ENCODE peak calls at places on chromosomes 13 and 19, in ten cellular contexts. U, V, I, K, D, R, L, S, P and Y are unnamed samples.

GRCh38 chr13:45932172-45932571 is 80.6 kb upstream of the SIAH3 start:
- DNase-seq in R (no peak), K (no peak), S (no peak), I (no peak), U (no peak), D (no peak), P (no peak), V (no peak), L (no peak), Y (peak; percentile 8)

GRCh38 chr13:57425531-57425930 is 206.0 kb upstream of the PCDH17 start:
- DNase-seq in P (no peak), L (no peak), R (no peak), I (no peak), U (no peak), K (no peak), S (no peak), D (no peak), V (no peak), Y (no peak)

GRCh38 chr19:11091343-11092153 is 2.3 kb downstream of the LDLR start:
- DNase-seq in P (peak; percentile 77), S (peak; percentile 95), U (peak; percentile 87), I (no peak), R (peak; percentile 95), V (peak; percentile 56), D (peak; percentile 79), L (peak; percentile 80), K (peak; percentile 72), Y (peak; percentile 93)

GRCh38 chr19:41546386-41546789 is 29.6 kb upstream of the CEACAM21 start:
- DNase-seq in L (no peak), R (no peak), I (no peak), U (no peak), V (no peak), S (no peak), P (no peak), K (peak; percentile 60), D (peak; percentile 58), Y (no peak)

GRCh38 chr13:66803759-66804456 is 426.2 kb downstream of the PCDH9 start:
- DNase-seq in K (no peak), L (no peak), P (no peak), D (no peak), U (no peak), V (no peak), R (no peak), I (no peak), S (no peak), Y (no peak)

GRCh38 chr13:33140161-33140560 is 123.9 kb downstream of the KL start:
- DNase-seq in D (no peak), S (no peak), P (no peak), U (no peak), I (peak; percentile 71), K (no peak), R (no peak), L (no peak), V (no peak), Y (no peak)

GRCh38 chr13:20197361-20197834 is 4.7 kb upstream of the GJB2 start:
- DNase-seq in R (peak; percentile 54), D (no peak), S (no peak), P (peak; percentile 10), U (no peak), K (no peak), V (peak; percentile 53), L (no peak), I (peak; percentile 59), Y (no peak)

GRCh38 chr13:27839809-27840467 is 47.7 kb downstream of the GSX1 start:
- DNase-seq in P (no peak), L (no peak), I (no peak), U (no peak), K (no peak), R (no peak), S (no peak), D (no peak), V (no peak), Y (no peak)

GRCh38 chr13:72652681-72653080 is 74.7 kb downstream of the MZT1 start:
- DNase-seq in R (peak; percentile 80), L (no peak), K (no peak), I (no peak), U (no peak), V (no peak), S (no peak), D (no peak), P (no peak), Y (no peak)

GRCh38 chr13:97982286-97982685 is 28.8 kb downstream of the IPO5 start:
- DNase-seq in P (no peak), S (no peak), K (no peak), R (peak; percentile 64), U (no peak), L (no peak), V (no peak), D (no peak), I (no peak), Y (no peak)

GRCh38 chr19:39135701-39136100 is 10.1 kb downstream of the PAK4 start:
- DNase-seq in V (no peak), P (no peak), L (no peak), S (no peak), I (peak; percentile 11), R (no peak), D (no peak), U (no peak), K (no peak), Y (no peak)
- H3K4me1 ChIP-seq in V (peaks cover 76% of the 10 kb centered on the region), P (peaks cover 66% of the 10 kb centered on the region), L (peaks cover 40% of the 10 kb centered on the region), S (peaks cover 18% of the 10 kb centered on the region), I (peaks cover 9% of the 10 kb centered on the region), R (peaks cover 19% of the 10 kb centered on the region), D (peaks cover 73% of the 10 kb centered on the region), U (peaks cover 76% of the 10 kb centered on the region), K (peaks cover 71% of the 10 kb centered on the region), Y (peaks cover 47% of the 10 kb centered on the region)

GRCh38 chr19:45995715-45996385 is 583 bp downstream of the CCDC61 start:
- DNase-seq in K (no peak), D (no peak), I (no peak), S (no peak), U (no peak), P (peak; percentile 60), R (no peak), L (no peak), V (no peak), Y (no peak)

GRCh38 chr19:45990113-45990728 is 5.0 kb upstream of the CCDC61 start:
- DNase-seq in K (no peak), I (no peak), U (no peak), R (no peak), D (no peak), S (no peak), V (no peak), P (no peak), L (no peak), Y (no peak)

GRCh38 chr19:45994989-45995714 is at the start of gene CCDC61:
- DNase-seq in I (peak; percentile 95), U (peak; percentile 98), R (peak; percentile 100), K (peak; percentile 93), L (peak; percentile 99), S (peak; percentile 99), D (peak; percentile 97), V (peak; percentile 100), P (peak; percentile 99), Y (peak; percentile 99)

GRCh38 chr19:45996933-45997332 is 1.7 kb downstream of the CCDC61 start:
- DNase-seq in U (no peak), K (no peak), L (no peak), D (no peak), V (no peak), I (no peak), S (no peak), P (no peak), R (no peak), Y (no peak)

GRCh38 chr19:45994456-45994988 is 745 bp upstream of the CCDC61 start:
- DNase-seq in V (peak; percentile 58), P (no peak), R (no peak), I (no peak), D (no peak), S (no peak), U (no peak), K (no peak), L (no peak), Y (no peak)
- H3K27ac ChIP-seq in V (peak overlapping the region; percentile 18), P (peak overlapping the region; percentile 26), R (no peak overlapping the region), I (peak overlapping the region; percentile 56), D (peak overlapping the region; percentile 9), S (no peak overlapping the region), U (no peak overlapping the region), K (no peak overlapping the region), L (no peak overlapping the region), Y (peak overlapping the region; percentile 35)

GRCh38 chr19:16416996-16417395 is 54.8 kb downstream of the EPS15L1 start:
- DNase-seq in K (no peak), D (no peak), I (no peak), P (no peak), L (no peak), V (no peak), S (no peak), U (no peak), R (no peak), Y (no peak)
- TF ChIP-seq POLR2AphosphoS5 in K (no peak), D (no peak), I (no peak), P (no peak), L (no peak), V (no peak), S (no peak), U (no peak), R (no peak), Y (no peak)

GRCh38 chr19:46861691-46862503 is 1.1 kb downstream of the ARHGAP35 start:
- DNase-seq in K (no peak), R (peak; percentile 33), P (peak; percentile 49), V (peak; percentile 43), D (peak; percentile 28), L (no peak), U (peak; percentile 69), I (no peak), S (no peak), Y (no peak)

GRCh38 chr19:46859637-46860124 is 1.1 kb upstream of the ARHGAP35 start:
- DNase-seq in V (no peak), P (peak; percentile 92), S (no peak), K (no peak), R (no peak), L (no peak), U (peak; percentile 93), D (peak; percentile 62), I (peak; percentile 58), Y (no peak)

GRCh38 chr19:46862504-46862835 is 1.7 kb downstream of the ARHGAP35 start:
- DNase-seq in V (no peak), I (no peak), L (no peak), U (peak; percentile 15), S (no peak), P (no peak), D (no peak), K (no peak), R (peak; percentile 35), Y (no peak)

GRCh38 chr19:46860125-46860845 is 512 bp upstream of the ARHGAP35 start:
- DNase-seq in P (peak; percentile 99), V (peak; percentile 99), S (peak; percentile 98), K (peak; percentile 98), L (peak; percentile 98), U (peak; percentile 99), I (peak; percentile 90), D (peak; percentile 98), R (peak; percentile 99), Y (peak; percentile 99)

DNA sequence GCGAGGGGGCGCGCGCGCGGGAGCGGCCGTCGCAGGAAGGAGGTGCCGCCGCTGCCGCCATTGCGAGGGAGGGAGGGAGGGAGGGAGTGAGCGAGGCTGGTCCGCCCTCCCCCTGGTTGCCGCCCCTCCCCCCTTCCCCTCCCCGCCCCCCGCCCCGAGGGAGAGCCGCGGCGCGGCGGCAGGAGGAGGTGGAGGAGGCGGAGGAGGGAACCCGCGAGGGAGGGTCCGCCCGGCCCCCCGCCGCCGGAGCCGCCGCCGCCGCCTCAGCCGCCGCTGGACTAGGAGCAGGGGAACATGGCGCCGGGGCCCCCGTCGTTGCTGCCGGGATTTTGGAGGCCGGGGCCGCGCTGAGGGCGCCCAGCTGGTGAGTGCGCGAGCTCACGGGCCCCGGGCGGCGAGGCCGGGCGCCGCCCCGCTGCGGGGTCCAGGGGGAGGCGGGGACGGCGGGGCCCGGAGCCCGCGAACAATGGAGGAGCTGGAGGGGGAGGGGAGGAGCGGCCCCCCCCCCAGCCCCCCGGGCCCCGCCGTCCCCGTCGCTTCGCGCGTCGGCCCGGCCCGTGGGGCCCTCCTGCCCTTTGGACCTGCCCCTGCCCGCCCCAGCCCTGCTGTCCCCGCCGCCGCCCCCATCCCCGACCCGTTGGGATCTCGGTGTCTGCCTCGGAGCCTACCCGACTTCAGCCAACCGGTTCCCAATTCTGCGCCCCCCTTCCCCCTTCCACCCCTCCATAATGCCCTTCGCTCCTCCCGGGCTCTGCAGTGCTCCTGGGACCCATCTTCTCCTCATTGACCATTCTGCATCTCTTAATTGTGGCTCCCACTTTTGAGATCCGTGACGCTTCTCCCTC is at the start of gene ARHGAP35:
- DNase-seq in R (no peak), L (no peak), V (peak; percentile 75), D (peak; percentile 43), S (no peak), I (peak; percentile 92), K (peak; percentile 75), P (peak; percentile 94), U (peak; percentile 79), Y (no peak)
- H3K4me1 ChIP-seq in R (peaks cover 35% of the 10 kb centered on the region), L (peaks cover 21% of the 10 kb centered on the region), V (peaks cover 47% of the 10 kb centered on the region), D (peaks cover 66% of the 10 kb centered on the region), S (no peaks in the 10 kb centered on the region), I (no peaks in the 10 kb centered on the region), K (peaks cover 46% of the 10 kb centered on the region), P (peaks cover 35% of the 10 kb centered on the region), U (peaks cover 61% of the 10 kb centered on the region), Y (peaks cover 64% of the 10 kb centered on the region)